ENCODE peak calls at places on chromosomes 4 and X, in eight cellular contexts. Q is pancreas, C is GM23248, H is testis, A is RWPE1, W is body of pancreas, M is left lung, V is H9. Y is an unnamed sample.

GRCh38 chr4:104064650-104065577 is 345.1 kb upstream of the TACR3 start:
- DNase-seq in Q (peak), C (peak), H (peak), A (peak), W (peak), M (peak), V (peak), Y (peak)

GRCh38 chr4:175435437-175435836 is 376.6 kb downstream of the GPM6A start:
- DNase-seq in Q (no peak), C (no peak), H (no peak), A (no peak), W (no peak), M (no peak), V (no peak), Y (no peak)

GRCh38 chr4:117900832-117901231 is 133.5 kb upstream of the NDST3 start:
- DNase-seq in Q (no peak), C (no peak), H (no peak), A (no peak), W (no peak), M (no peak), V (no peak), Y (no peak)

GRCh38 chr4:51831133-51831532 is 11.8 kb upstream of the DCUN1D4 start:
- DNase-seq in Q (peak), C (peak), H (peak), A (peak), W (peak), M (peak), V (peak), Y (peak)

GRCh38 chr4:140839888-140840790 is 84.0 kb upstream of the TBC1D9 start:
- DNase-seq in Q (no peak), C (no peak), H (no peak), A (no peak), W (no peak), M (no peak), V (no peak), Y (no peak)

GRCh38 chr4:83075696-83076095 is 38.8 kb downstream of the PLAC8 start:
- DNase-seq in Q (no peak), C (peak), H (no peak), A (peak), W (no peak), M (no peak), V (no peak), Y (no peak)

GRCh38 chr4:175215657-175216056 is 297.5 kb downstream of the ADAM29 start:
- DNase-seq in Q (no peak), C (no peak), H (no peak), A (no peak), W (no peak), M (no peak), V (no peak), Y (no peak)

GRCh38 chr4:4260185-4260751 is 12.2 kb upstream of the TMEM128 start:
- DNase-seq in Q (no peak), C (peak), H (peak), A (peak), W (no peak), M (no peak), V (no peak), Y (no peak)

GRCh38 chr4:164571593-164572385 is 182.1 kb upstream of the SMIM31 start:
- DNase-seq in Q (no peak), C (peak), H (no peak), A (no peak), W (no peak), M (no peak), V (peak), Y (no peak)

GRCh38 chrX:49041683-49042529 is 1.3 kb downstream of the TFE3 start:
- DNase-seq in Q (no peak), C (peak), H (no peak), A (no peak), W (no peak), M (no peak), V (no peak), Y (no peak)

GRCh38 chr4:1194028-1194900 is 21.9 kb upstream of the SPON2 start:
- DNase-seq in Q (peak), C (no peak), H (peak), A (no peak), W (peak), M (peak), V (peak), Y (peak)

GRCh38 chr4:2172627-2173231 is 69.2 kb downstream of the HAUS3 start:
- DNase-seq in Q (no peak), C (no peak), H (no peak), A (no peak), W (no peak), M (no peak), V (no peak), Y (no peak)

GRCh38 chrX:153780678-153781427 is at the start of gene SRPK3:
- DNase-seq in Q (peak), C (peak), H (no peak), A (no peak), W (no peak), M (no peak), V (no peak), Y (no peak)

GRCh38 chr4:107017681-107018321 is 18.3 kb downstream of the DKK2 start:
- DNase-seq in Q (no peak), C (peak), H (no peak), A (no peak), W (no peak), M (no peak), V (no peak), Y (no peak)

GRCh38 chrX:154827624-154828408 is 6.6 kb downstream of the SMIM9 start:
- DNase-seq in Q (no peak), C (no peak), H (no peak), A (no peak), W (no peak), M (no peak), V (no peak), Y (no peak)

GRCh38 chr4:931194-931959 is 739 bp downstream of the GAK start:
- DNase-seq in Q (no peak), C (peak), H (no peak), A (peak), W (peak), M (no peak), V (no peak), Y (peak)

GRCh38 chrX:136171420-136171819 is 24.1 kb downstream of the FHL1 start:
- DNase-seq in Q (no peak), C (no peak), H (no peak), A (no peak), W (no peak), M (no peak), V (no peak), Y (no peak)

GRCh38 chr4:107931775-107932321 is 499 bp downstream of the CYP2U1 start:
- DNase-seq in Q (peak), C (no peak), H (peak), A (no peak), W (no peak), M (peak), V (no peak), Y (peak)

GRCh38 chrX:132491191-132491590 is 2.4 kb upstream of the MBNL3 start:
- DNase-seq in Q (no peak), C (no peak), H (peak), A (no peak), W (peak), M (no peak), V (no peak), Y (peak)

GRCh38 chr4:76753814-76754213 is 144.1 kb downstream of the SOWAHB start:
- DNase-seq in Q (no peak), C (peak), H (no peak), A (no peak), W (no peak), M (no peak), V (no peak), Y (no peak)

GRCh38 chrX:56745019-56745418 is 16.0 kb downstream of the NBDY start:
- DNase-seq in Q (no peak), C (peak), H (no peak), A (no peak), W (no peak), M (no peak), V (no peak), Y (no peak)

GRCh38 chr4:47744253-47744652 is 93.6 kb downstream of the CORIN start:
- DNase-seq in Q (no peak), C (no peak), H (no peak), A (no peak), W (no peak), M (no peak), V (no peak), Y (no peak)

GRCh38 chr4:27685947-27686346 is 825.3 kb downstream of the STIM2 start:
- DNase-seq in Q (no peak), C (no peak), H (no peak), A (no peak), W (no peak), M (no peak), V (no peak), Y (no peak)

GRCh38 chrX:137362583-137362982 is 203.3 kb upstream of the ZIC3 start:
- DNase-seq in Q (no peak), C (no peak), H (no peak), A (no peak), W (no peak), M (no peak), V (no peak), Y (no peak)

GRCh38 chr4:2583092-2583491 is 46.6 kb downstream of the FAM193A start:
- DNase-seq in Q (no peak), C (no peak), H (no peak), A (no peak), W (no peak), M (no peak), V (no peak), Y (no peak)

GRCh38 chrX:131792356-131792749 is 230.7 kb upstream of the STK26 start:
- DNase-seq in Q (peak), C (no peak), H (peak), A (no peak), W (no peak), M (peak), V (no peak), Y (peak)

GRCh38 chr4:127479031-127479622 is 153.6 kb upstream of the INTU start:
- DNase-seq in Q (no peak), C (peak), H (no peak), A (peak), W (no peak), M (no peak), V (no peak), Y (no peak)

GRCh38 chr4:85968945-85969830 is 390.7 kb downstream of the MAPK10 start:
- DNase-seq in Q (no peak), C (peak), H (no peak), A (peak), W (no peak), M (no peak), V (no peak), Y (no peak)

GRCh38 chrX:123424546-123424945 is 240.5 kb downstream of the GRIA3 start:
- DNase-seq in Q (no peak), C (peak), H (no peak), A (no peak), W (no peak), M (no peak), V (no peak), Y (no peak)

GRCh38 chrX:40100537-40101429 is 3.0 kb upstream of the BCOR start:
- DNase-seq in Q (peak), C (no peak), H (no peak), A (no peak), W (no peak), M (no peak), V (peak), Y (no peak)
- H3K27ac ChIP-seq in Q (no peak), C (no peak), H (no peak), A (peak), W (no peak), M (no peak), V (no peak), Y (no peak)

DNA sequence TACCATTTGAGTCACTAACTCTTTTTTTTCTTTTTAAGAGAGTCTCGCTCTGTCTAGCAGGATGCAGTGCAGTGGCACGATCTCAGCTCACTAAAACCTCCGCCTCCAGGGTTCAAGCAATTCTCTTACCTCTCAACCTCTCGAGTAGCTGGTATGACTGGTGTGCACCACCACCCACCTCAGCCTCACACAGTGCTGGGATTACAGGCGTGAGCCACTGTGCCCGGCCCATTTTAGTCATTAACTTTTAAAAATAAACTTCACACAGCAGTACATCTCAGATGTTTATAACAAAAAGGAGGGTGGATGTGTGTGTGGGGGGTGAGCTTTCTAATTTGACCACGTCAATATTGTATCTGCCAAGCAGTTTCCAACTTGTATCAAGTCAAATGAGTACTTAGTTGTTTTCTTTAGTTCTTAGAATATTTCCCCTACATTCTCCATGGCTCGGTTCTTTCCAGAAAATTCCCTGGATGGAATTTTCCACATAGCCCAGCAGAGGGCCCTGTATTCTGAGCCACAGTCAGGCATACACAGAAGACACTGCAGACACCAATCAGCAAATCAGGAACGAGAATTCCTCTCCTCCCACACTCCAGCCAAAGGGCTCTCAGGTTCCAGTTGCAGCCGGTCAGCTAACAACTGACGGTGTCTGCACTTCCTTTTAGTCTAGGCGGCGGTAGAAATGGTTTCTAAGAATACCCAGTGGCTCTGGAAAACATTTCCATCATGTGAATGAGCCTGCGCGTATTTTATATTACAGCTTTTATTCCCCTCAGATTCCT is 20.1 kb upstream of the ARAF start:
- DNase-seq in Q (peak), C (peak), H (peak), A (peak), W (peak), M (peak), V (peak), Y (peak)
- H3K27ac ChIP-seq in Q (peak), C (peak), H (peak), A (peak), W (peak), M (peak), V (no peak), Y (peak)

GRCh38 chr4:186621959-186622553 is 66.7 kb upstream of the MTNR1A start:
- DNase-seq in Q (no peak), C (peak), H (no peak), A (peak), W (no peak), M (no peak), V (no peak), Y (no peak)
- H3K27ac ChIP-seq in Q (no peak), C (peak), H (no peak), A (peak), W (no peak), M (no peak), V (no peak), Y (no peak)

DNA sequence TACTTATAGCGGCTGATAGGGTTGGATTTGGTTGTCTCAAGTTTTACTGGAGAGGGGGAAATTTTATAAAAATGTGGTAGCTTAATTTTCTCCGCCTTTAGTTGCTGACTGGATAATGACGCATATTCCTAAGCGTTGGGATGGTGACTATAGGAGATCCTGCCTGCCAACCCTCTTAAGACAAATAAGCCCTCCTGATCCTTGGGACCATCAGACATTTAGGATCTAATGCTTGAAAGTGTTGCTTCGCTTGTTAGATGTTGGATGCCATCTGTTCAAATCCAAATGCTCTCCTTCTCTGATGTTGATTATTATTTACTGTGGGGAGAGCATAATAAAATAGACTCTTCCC is 2.2 kb downstream of the RAPGEF2 start:
- DNase-seq in Q (no peak), C (peak), H (no peak), A (peak), W (no peak), M (no peak), V (no peak), Y (no peak)
- H3K27ac ChIP-seq in Q (peak), C (peak), H (no peak), A (no peak), W (peak), M (peak), V (no peak), Y (no peak)

GRCh38 chrX:99549381-99549780 is 860.7 kb downstream of the PCDH19 start:
- DNase-seq in Q (no peak), C (no peak), H (no peak), A (no peak), W (no peak), M (no peak), V (no peak), Y (no peak)
- H3K27ac ChIP-seq in Q (no peak), C (no peak), H (no peak), A (no peak), W (no peak), M (no peak), V (no peak), Y (no peak)

GRCh38 chrX:24283122-24283789 is 30.6 kb downstream of the SUPT20HL2 start:
- DNase-seq in Q (no peak), C (peak), H (peak), A (no peak), W (no peak), M (no peak), V (no peak), Y (no peak)
- H3K27ac ChIP-seq in Q (no peak), C (peak), H (no peak), A (no peak), W (no peak), M (no peak), V (no peak), Y (no peak)

DNA sequence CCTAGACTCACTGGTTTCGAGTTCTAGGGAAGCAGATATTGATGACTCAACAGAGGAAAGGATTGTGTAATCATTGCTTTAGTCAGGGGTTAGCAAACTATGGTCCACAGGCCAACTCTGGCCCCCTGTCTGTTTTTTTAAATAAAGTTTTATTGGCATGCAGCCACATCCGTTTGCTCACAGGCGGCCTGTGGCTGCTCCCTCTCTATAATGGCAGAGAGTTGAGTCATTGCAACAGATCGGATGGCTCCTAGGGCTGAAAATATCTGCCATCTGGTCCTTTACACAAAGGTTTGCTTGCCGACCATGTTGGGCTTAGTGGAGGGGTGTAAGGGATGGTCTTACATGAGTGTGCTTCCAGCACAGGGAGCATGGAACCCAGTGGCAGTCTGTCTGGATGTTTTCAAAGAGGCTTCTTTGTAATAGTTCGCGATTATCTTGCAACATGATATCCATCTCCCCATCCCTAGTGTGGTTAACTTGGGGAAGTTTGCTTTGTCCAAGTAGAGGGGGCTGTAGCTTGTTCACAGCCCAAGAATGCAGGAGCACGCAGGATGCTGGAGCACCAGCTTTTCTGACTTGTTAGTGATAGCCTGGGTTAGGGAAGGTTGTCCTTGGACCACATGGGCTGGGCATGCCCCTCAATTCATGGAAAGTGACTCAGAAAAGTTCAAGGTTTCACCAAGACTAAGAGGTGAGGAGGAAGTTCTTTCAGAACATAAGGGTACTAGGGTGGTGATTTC is 59.3 kb upstream of the CLDN34 start:
- DNase-seq in Q (no peak), C (peak), H (no peak), A (peak), W (no peak), M (no peak), V (no peak), Y (no peak)
- H3K27ac ChIP-seq in Q (no peak), C (no peak), H (no peak), A (peak), W (no peak), M (no peak), V (no peak), Y (no peak)

GRCh38 chrX:47814853-47815252 is 21.8 kb upstream of the ZNF81 start:
- DNase-seq in Q (no peak), C (peak), H (peak), A (no peak), W (no peak), M (no peak), V (peak), Y (no peak)

GRCh38 chrX:47815901-47816845 is 20.5 kb upstream of the ZNF81 start:
- DNase-seq in Q (no peak), C (peak), H (no peak), A (no peak), W (no peak), M (no peak), V (peak), Y (peak)

GRCh38 chrX:47817897-47818296 is 18.8 kb upstream of the ZNF81 start:
- DNase-seq in Q (no peak), C (no peak), H (no peak), A (no peak), W (no peak), M (no peak), V (no peak), Y (no peak)

GRCh38 chrX:47817421-47817820 is 19.3 kb upstream of the ZNF81 start:
- DNase-seq in Q (no peak), C (no peak), H (no peak), A (no peak), W (no peak), M (no peak), V (no peak), Y (no peak)
- H3K27ac ChIP-seq in Q (no peak), C (no peak), H (no peak), A (no peak), W (no peak), M (no peak), V (no peak), Y (no peak)

Y was measured in colonic mucosa.